ENCODE peak calls at places on chromosome 11, in nine cellular contexts. O is effector memory CD4-positive, alpha-beta T cell; M is activated effector memory CD4-positive, alpha-beta T cell treated with anti-CD3 and anti-CD28 coated beads, Interleukin-2, amount 50 U/mL, for 16 hours; F is SW 1271; V is anterior cingulate cortex; P is GM23248; T is iPS DF 19.7; Q is AG09319; U is AG04450. A is an unnamed sample.
A peak's percentile ranks its signal among the peaks of the same experiment; 100 is the strongest.

GRCh38 chr11:1204381-1205101 is 18.3 kb upstream of the MUC5B start:
- DNase-seq in O (no peak), M (no peak), F (no peak), V (no peak), P (no peak), T (no peak), Q (no peak), U (no peak), A (no peak)

GRCh38 chr11:76150141-76150540 is 56.2 kb downstream of the WNT11 start:
- DNase-seq in O (no peak), M (peak; percentile 38), F (no peak), V (no peak), P (no peak), T (no peak), Q (no peak), U (no peak), A (no peak)

GRCh38 chr11:12706531-12707499 is 32.6 kb downstream of the TEAD1 start:
- DNase-seq in O (no peak), M (no peak), F (no peak), V (no peak), P (no peak), T (no peak), Q (no peak), U (no peak), A (no peak)

GRCh38 chr11:96054870-96055705 is 131.2 kb upstream of the MTMR2 start:
- DNase-seq in O (no peak), M (no peak), F (no peak), V (no peak), P (peak; percentile 66), T (peak; percentile 17), Q (no peak), U (no peak), A (no peak)

GRCh38 chr11:92123540-92123939 is 101.1 kb upstream of the FAT3 start:
- DNase-seq in O (no peak), M (no peak), F (no peak), V (no peak), P (peak; percentile 56), T (no peak), Q (no peak), U (no peak), A (peak; percentile 11)

GRCh38 chr11:119432484-119433368 is 9.8 kb upstream of the THY1 start:
- DNase-seq in O (no peak), M (no peak), F (no peak), V (peak; percentile 17), P (peak; percentile 91), T (no peak), Q (peak; percentile 56), U (peak; percentile 66), A (peak; percentile 70)

GRCh38 chr11:124867700-124868099 is 2.5 kb downstream of the ROBO3 start:
- DNase-seq in O (no peak), M (no peak), F (no peak), V (no peak), P (peak; percentile 60), T (no peak), Q (no peak), U (no peak), A (no peak)

GRCh38 chr11:100816823-100817222 is 129.7 kb downstream of the ARHGAP42 start:
- DNase-seq in O (no peak), M (no peak), F (no peak), V (no peak), P (no peak), T (no peak), Q (no peak), U (no peak), A (no peak)

GRCh38 chr11:17483505-17483904 is 6.9 kb upstream of the ABCC8 start:
- DNase-seq in O (no peak), M (no peak), F (no peak), V (no peak), P (no peak), T (no peak), Q (no peak), U (no peak), A (no peak)

GRCh38 chr11:7871056-7871455 is 60.0 kb downstream of the OR10A6 start:
- DNase-seq in O (no peak), M (no peak), F (no peak), V (no peak), P (peak; percentile 34), T (no peak), Q (no peak), U (no peak), A (no peak)

GRCh38 chr11:70662691-70663098 is 264.4 kb downstream of the CTTN start:
- DNase-seq in O (no peak), M (no peak), F (no peak), V (no peak), P (no peak), T (no peak), Q (no peak), U (no peak), A (no peak)

GRCh38 chr11:131855320-131855719 is 484.9 kb downstream of the NTM start:
- DNase-seq in O (no peak), M (no peak), F (no peak), V (no peak), P (peak; percentile 12), T (no peak), Q (no peak), U (no peak), A (no peak)

GRCh38 chr11:3840289-3840869 is 380 bp downstream of the RHOG start:
- DNase-seq in O (peak; percentile 26), M (peak; percentile 81), F (no peak), V (no peak), P (peak; percentile 38), T (no peak), Q (no peak), U (no peak), A (no peak)

GRCh38 chr11:120184371-120184945 is 26.4 kb upstream of the OAF start:
- DNase-seq in O (no peak), M (peak; percentile 37), F (no peak), V (no peak), P (peak; percentile 52), T (no peak), Q (no peak), U (no peak), A (no peak)